ENCODE peak calls at places on chromosome X, in ten cellular contexts. B is renal cortical epithelial cell; I is NCI-H82; S is AG09309; Y is H9; F is RPMI7951; C is astrocyte of the hippocampus; V is activated T-cell treated with anti-CD3 and anti-CD28 coated beads, Interleukin-2, amount 50 U/mL, for 72 hours; K is activated gamma-delta T cell treated with anti-CD3 and anti-CD28 coated beads, Interleukin-2, amount 50 U/mL, for 16 hours; N is Karpas-422. Z is an unnamed sample.
A peak's percentile ranks its signal among the peaks of the same experiment; 100 is the strongest.

GRCh38 chrX:16826207-16826606 is 39.9 kb downstream of the TXLNG start:
- DNase-seq in B (no peak), I (peak; percentile 29), S (no peak), Y (no peak), F (peak; percentile 53), C (peak; percentile 60), V (no peak), K (no peak), N (peak; percentile 78), Z (no peak)

GRCh38 chrX:67544281-67544680 is 460 bp downstream of the AR start:
- DNase-seq in B (no peak), I (no peak), S (no peak), Y (peak; percentile 41), F (peak; percentile 51), C (peak; percentile 40), V (no peak), K (no peak), N (no peak), Z (no peak)

GRCh38 chrX:10159069-10159468 is 2.3 kb downstream of the CLCN4 start:
- DNase-seq in B (no peak), I (peak; percentile 77), S (no peak), Y (no peak), F (no peak), C (no peak), V (no peak), K (no peak), N (no peak), Z (no peak)

GRCh38 chrX:1534321-1535168 is 2.4 kb downstream of the P2RY8 start:
- DNase-seq in B (no peak), I (peak; percentile 60), S (no peak), Y (peak; percentile 82), F (no peak), C (no peak), V (peak; percentile 50), K (no peak), N (peak; percentile 71), Z (peak; percentile 28)

GRCh38 chrX:37958493-37959211 is 47.7 kb upstream of the SYTL5 start:
- DNase-seq in B (peak; percentile 65), I (peak; percentile 48), S (no peak), Y (no peak), F (peak; percentile 80), C (peak; percentile 59), V (no peak), K (no peak), N (no peak), Z (no peak)

GRCh38 chrX:111435469-111435868 is 23.5 kb upstream of the DCX start:
- DNase-seq in B (no peak), I (no peak), S (no peak), Y (no peak), F (no peak), C (no peak), V (no peak), K (no peak), N (no peak), Z (no peak)

GRCh38 chrX:39859991-39860861 is 237.5 kb downstream of the BCOR start:
- DNase-seq in B (no peak), I (peak; percentile 44), S (no peak), Y (peak; percentile 87), F (peak; percentile 95), C (peak; percentile 59), V (peak; percentile 84), K (peak; percentile 70), N (peak; percentile 41), Z (peak; percentile 58)

GRCh38 chrX:81489987-81490386 is 288.1 kb downstream of the SH3BGRL start:
- DNase-seq in B (no peak), I (no peak), S (no peak), Y (no peak), F (no peak), C (peak; percentile 0), V (no peak), K (no peak), N (peak; percentile 63), Z (no peak)

GRCh38 chrX:130691576-130691975 is 211.4 kb downstream of the ENOX2 start:
- DNase-seq in B (no peak), I (no peak), S (no peak), Y (no peak), F (no peak), C (no peak), V (no peak), K (no peak), N (no peak), Z (no peak)

GRCh38 chrX:130120746-130121504 is 10.6 kb upstream of the ELF4 start:
- DNase-seq in B (peak; percentile 42), I (peak; percentile 69), S (peak; percentile 32), Y (peak; percentile 74), F (peak; percentile 73), C (peak; percentile 80), V (peak; percentile 71), K (peak; percentile 40), N (peak; percentile 83), Z (peak; percentile 44)

GRCh38 chrX:78517124-78517523 is 142.0 kb downstream of the RTL3 start:
- DNase-seq in B (peak; percentile 21), I (no peak), S (no peak), Y (no peak), F (peak; percentile 15), C (no peak), V (peak; percentile 63), K (peak; percentile 25), N (no peak), Z (peak; percentile 33)

GRCh38 chrX:101359966-101360365 is 11.4 kb upstream of the TIMM8A start:
- DNase-seq in B (no peak), I (no peak), S (no peak), Y (no peak), F (no peak), C (no peak), V (no peak), K (no peak), N (no peak), Z (no peak)

GRCh38 chrX:49230500-49231232 is 2.5 kb downstream of the CACNA1F start:
- DNase-seq in B (peak; percentile 3), I (no peak), S (no peak), Y (peak; percentile 86), F (peak; percentile 51), C (no peak), V (peak; percentile 81), K (peak; percentile 16), N (peak; percentile 74), Z (peak; percentile 25)

GRCh38 chrX:9091253-9091652 is 57.3 kb upstream of the FAM9B start:
- DNase-seq in B (no peak), I (no peak), S (no peak), Y (no peak), F (no peak), C (no peak), V (no peak), K (no peak), N (no peak), Z (no peak)

GRCh38 chrX:110415440-110416167 is 57.0 kb downstream of the RTL9 start:
- DNase-seq in B (no peak), I (no peak), S (no peak), Y (no peak), F (peak; percentile 45), C (peak; percentile 69), V (no peak), K (no peak), N (no peak), Z (no peak)

GRCh38 chrX:55716937-55717336 is 612 bp upstream of the RRAGB start:
- DNase-seq in B (no peak), I (peak; percentile 16), S (no peak), Y (no peak), F (no peak), C (no peak), V (no peak), K (no peak), N (peak; percentile 37), Z (no peak)

Z was measured in CD4-positive, alpha-beta T cell.